ENCODE peak calls at places on chromosomes 7 and 10, in four cellular contexts. N is sigmoid colon, B is SK-N-SH, V is uterus. U is an unnamed sample.

GRCh38 chr7:142905759-142906158 is 20.2 kb upstream of the TRPV6 start:
- DNase-seq in N (no peak), B (no peak), V (no peak), U (no peak)

GRCh38 chr7:135644154-135644553 is 18.2 kb upstream of the STMP1 start:
- DNase-seq in N (no peak), B (no peak), V (no peak), U (no peak)

GRCh38 chr10:72322280-72323058 is 32.2 kb downstream of the DNAJB12 start:
- DNase-seq in N (no peak), B (no peak), V (no peak), U (peak)

GRCh38 chr10:44388641-44389040 is 3.7 kb upstream of the CXCL12 start:
- DNase-seq in N (peak), B (no peak), V (peak), U (no peak)

GRCh38 chr7:137508437-137509175 is 165.1 kb upstream of the PTN start:
- DNase-seq in N (no peak), B (no peak), V (no peak), U (no peak)

GRCh38 chr10:12252882-12253546 is 57.0 kb downstream of the CDC123 start:
- DNase-seq in N (no peak), B (no peak), V (no peak), U (peak)

GRCh38 chr10:33100996-33101747 is 143.1 kb upstream of the ITGB1 start:
- DNase-seq in N (no peak), B (no peak), V (no peak), U (no peak)

GRCh38 chr7:28804990-28805389 is 153.1 kb downstream of the TRIL start:
- DNase-seq in N (no peak), B (no peak), V (no peak), U (no peak)

GRCh38 chr7:3548815-3549214 is 247.8 kb downstream of the SDK1 start:
- DNase-seq in N (no peak), B (no peak), V (no peak), U (no peak)

GRCh38 chr10:96974348-96974747 is 142.2 kb downstream of the LCOR start:
- DNase-seq in N (no peak), B (peak), V (no peak), U (no peak)

GRCh38 chr7:27921081-27921836 is 181.3 kb downstream of the TAX1BP1 start:
- DNase-seq in N (no peak), B (peak), V (no peak), U (peak)

GRCh38 chr10:128095023-128095752 is 31.0 kb downstream of the MKI67 start:
- DNase-seq in N (no peak), B (no peak), V (no peak), U (no peak)

GRCh38 chr10:32995751-32996150 is 37.7 kb upstream of the ITGB1 start:
- DNase-seq in N (no peak), B (no peak), V (no peak), U (no peak)

GRCh38 chr7:125934539-125934938 is 1004.9 kb upstream of the POT1 start:
- DNase-seq in N (no peak), B (no peak), V (no peak), U (peak)

GRCh38 chr7:7639847-7640220 is 718 bp upstream of the UMAD1 start:
- DNase-seq in N (no peak), B (no peak), V (no peak), U (peak)

GRCh38 chr10:16845248-16845647 is 28.0 kb upstream of the RSU1 start:
- DNase-seq in N (no peak), B (no peak), V (peak), U (no peak)

DNA sequence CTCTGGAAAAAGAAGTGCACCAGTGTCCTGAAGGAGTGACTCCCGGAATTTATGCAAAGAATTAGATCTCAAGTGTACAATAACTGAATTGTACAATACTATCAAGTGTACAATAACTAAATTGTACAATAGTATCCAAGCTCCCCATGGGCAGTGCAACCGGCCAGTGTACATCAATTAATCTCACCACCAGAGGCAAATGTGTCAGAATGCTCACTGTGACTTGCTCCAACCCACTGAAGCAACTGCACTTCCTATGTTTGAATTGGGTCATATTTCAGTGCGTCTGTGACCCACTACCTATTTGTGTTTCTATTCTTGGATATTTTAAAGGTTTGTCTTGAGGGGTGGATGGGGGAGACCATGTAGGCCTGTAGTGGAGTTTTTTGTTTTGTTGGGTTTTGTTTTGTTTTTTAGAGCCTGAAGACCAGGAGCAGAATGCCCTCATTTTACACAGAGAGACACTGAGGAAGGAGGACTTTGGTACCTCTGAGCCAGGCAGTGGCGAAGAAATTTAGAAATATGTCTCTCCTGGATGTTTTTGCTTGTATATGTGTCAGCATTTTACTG is 78.6 kb upstream of the CTTNBP2 start:
- DNase-seq in N (no peak), B (no peak), V (no peak), U (no peak)
- TF ChIP-seq CTCF in N (no peak), B (no peak), V (no peak), U (no peak)

GRCh38 chr7:149813254-149814035 is 24.7 kb upstream of the ZNF862 start:
- DNase-seq in N (no peak), B (no peak), V (no peak), U (no peak)

GRCh38 chr7:149809215-149809614 is 29.0 kb upstream of the ZNF862 start:
- DNase-seq in N (no peak), B (no peak), V (no peak), U (no peak)

GRCh38 chr7:149811831-149812490 is 26.2 kb upstream of the ZNF862 start:
- DNase-seq in N (no peak), B (no peak), V (no peak), U (no peak)

GRCh38 chr7:149808311-149808710 is 29.9 kb upstream of the ZNF862 start:
- DNase-seq in N (no peak), B (no peak), V (no peak), U (no peak)

GRCh38 chr7:149811221-149811620 is 27.0 kb upstream of the ZNF862 start:
- DNase-seq in N (no peak), B (no peak), V (no peak), U (no peak)
- TF ChIP-seq CTCF in N (no peak), B (peak), V (no peak), U (no peak)

DNA sequence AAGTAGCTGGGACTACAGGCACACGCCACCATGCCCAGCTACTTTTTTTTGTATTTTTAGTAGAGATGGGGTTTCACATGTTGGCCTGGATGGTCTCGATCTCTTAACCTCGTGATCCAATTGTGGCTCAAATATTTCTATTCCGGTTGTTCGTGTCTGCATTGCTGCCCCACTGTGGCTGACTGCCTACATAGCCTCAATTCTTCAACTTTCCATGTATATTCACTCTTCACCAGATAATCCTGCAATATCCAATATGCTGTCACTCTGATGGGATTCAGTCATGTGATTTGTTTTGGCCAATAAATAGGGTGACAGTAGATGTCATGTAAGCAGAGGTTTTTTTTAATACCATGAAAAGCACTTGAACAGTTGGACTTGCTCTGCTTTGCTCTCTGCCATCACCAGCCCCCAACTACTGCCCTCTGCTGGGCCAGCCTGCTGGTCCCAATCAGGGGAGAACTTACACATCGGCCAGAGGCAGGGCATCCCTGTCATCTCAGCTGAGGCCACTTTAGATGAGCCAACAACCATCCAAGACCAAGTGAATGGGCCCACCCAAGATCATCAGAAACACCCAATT is 56.7 kb downstream of the NSUN6 start:
- DNase-seq in N (no peak), B (no peak), V (no peak), U (peak)
- TF ChIP-seq CTCF in N (no peak), B (peak), V (no peak), U (no peak)

DNA sequence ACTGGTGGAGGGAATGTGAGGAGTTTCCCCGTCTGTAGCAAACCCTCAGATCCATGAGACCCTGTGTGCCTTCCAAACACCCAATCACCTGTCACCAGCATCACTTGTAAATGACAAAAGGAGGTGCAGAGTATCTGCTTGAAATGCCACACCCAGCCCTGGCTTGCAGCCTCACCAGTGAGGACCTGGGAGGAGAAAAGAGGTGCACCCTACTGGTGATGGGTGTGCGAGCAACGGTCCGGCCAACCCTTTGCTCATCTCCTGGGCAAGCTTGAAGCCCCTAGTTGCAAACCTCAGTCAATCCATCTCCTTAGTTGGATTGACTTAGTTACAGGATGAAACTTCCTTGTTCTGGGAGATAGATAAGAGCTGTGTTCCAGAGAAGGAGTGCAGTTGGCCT is 62.4 kb upstream of the WAPL start:
- DNase-seq in N (no peak), B (no peak), V (no peak), U (no peak)
- TF ChIP-seq CTCF in N (no peak), B (no peak), V (no peak), U (no peak)

GRCh38 chr7:102412548-102412947 is 16.4 kb downstream of the PRKRIP1 start:
- DNase-seq in N (no peak), B (peak), V (peak), U (no peak)
- TF ChIP-seq CTCF in N (no peak), B (peak), V (peak), U (peak)

U was measured in Calu3.